ENCODE peak calls at places on chromosomes 4 and X, in four cellular contexts. V is sciatic nerve, M is aorta, O is AG08396. N is an unnamed sample.
A peak's percentile ranks its signal among the peaks of the same experiment; 100 is the strongest.

GRCh38 chrX:13646154-13646549 is 6.8 kb upstream of the TCEANC start:
- DNase-seq in M (peak; percentile 71), V (peak; percentile 78), O (peak; percentile 45), N (no peak)

GRCh38 chr4:89486042-89486441 is 178.4 kb upstream of the GPRIN3 start:
- DNase-seq in M (no peak), V (no peak), O (peak; percentile 62), N (no peak)

GRCh38 chr4:1808396-1808795 is 15.3 kb downstream of the FGFR3 start:
- DNase-seq in V (no peak), M (no peak), O (no peak), N (no peak)

GRCh38 chr4:70688795-70689231 is 481 bp downstream of the UTP3 start:
- DNase-seq in M (no peak), O (no peak), V (no peak), N (peak; percentile 69)

GRCh38 chr4:80155286-80155982 is 41.9 kb upstream of the PRDM8 start:
- DNase-seq in O (no peak), V (no peak), M (no peak), N (no peak)

GRCh38 chr4:106676173-106676921 is 307.8 kb upstream of the GIMD1 start:
- DNase-seq in V (no peak), O (no peak), M (no peak), N (no peak)

GRCh38 chr4:21802406-21802805 is 146.2 kb downstream of the KCNIP4 start:
- DNase-seq in V (no peak), M (no peak), O (peak; percentile 23), N (no peak)

GRCh38 chrX:82412851-82413250 is 1095.2 kb upstream of the POU3F4 start:
- DNase-seq in V (no peak), M (no peak), O (no peak), N (no peak)

GRCh38 chr4:8191136-8191747 is 7.8 kb upstream of the SH3TC1 start:
- DNase-seq in M (peak; percentile 93), V (no peak), O (peak; percentile 53), N (no peak)

GRCh38 chr4:85829276-85830051 is 354.5 kb downstream of the ARHGAP24 start:
- DNase-seq in O (no peak), V (no peak), M (no peak), N (no peak)

GRCh38 chr4:125041372-125041930 is 273.3 kb upstream of the FAT4 start:
- DNase-seq in V (no peak), M (no peak), O (no peak), N (no peak)

GRCh38 chr4:40811886-40812857 is 62.4 kb downstream of the NSUN7 start:
- DNase-seq in M (no peak), V (no peak), O (no peak), N (no peak)

N was measured in suprapubic skin.